ENCODE peak calls at places on chromosomes 1 and 21, in five cellular contexts. H is left ventricle myocardium inferior, V is psoas muscle, S is sigmoid colon, N is stomach. T is an unnamed sample.

GRCh38 chr1:180380259-180381183 is 121.9 kb downstream of the ACBD6 start:
- DNase-seq in V (no peak), H (no peak), S (no peak), N (no peak), T (no peak)

GRCh38 chr1:208252126-208252853 is 8.1 kb upstream of the PLXNA2 start:
- DNase-seq in H (no peak), S (no peak), V (no peak), N (no peak), T (no peak)

GRCh38 chr1:169928438-169929209 is 34.9 kb upstream of the SCYL3 start:
- DNase-seq in N (no peak), S (no peak), V (no peak), H (no peak), T (peak; percentile 45)

GRCh38 chr21:40618216-40618615 is 228.7 kb downstream of the DSCAM start:
- DNase-seq in S (no peak), N (no peak), V (no peak), H (no peak), T (no peak)

GRCh38 chr21:16573581-16573980 is 843.8 kb downstream of the USP25 start:
- DNase-seq in S (no peak), H (no peak), V (no peak), N (no peak), T (no peak)

GRCh38 chr1:58933599-58933926 is 149.7 kb upstream of the JUN start:
- DNase-seq in H (no peak), S (no peak), N (no peak), V (no peak), T (no peak)

GRCh38 chr1:152026895-152027294 is 9.9 kb downstream of the S100A11 start:
- DNase-seq in S (no peak), N (no peak), V (no peak), H (no peak), T (no peak)

GRCh38 chr1:181023265-181024057 is 791 bp upstream of the STX6 start:
- DNase-seq in S (no peak), H (no peak), N (no peak), V (no peak), T (no peak)

GRCh38 chr1:19351858-19352257 is 39.7 kb downstream of the SLC66A1 start:
- DNase-seq in S (peak; percentile 83), H (no peak), N (no peak), V (peak; percentile 74), T (no peak)

GRCh38 chr1:202047977-202048376 is 37.6 kb downstream of the ELF3 start:
- DNase-seq in H (no peak), S (no peak), N (peak; percentile 51), V (no peak), T (no peak)

GRCh38 chr1:162859210-162859609 is 1.8 kb downstream of the CCDC190 start:
- DNase-seq in V (no peak), S (no peak), N (no peak), H (no peak), T (no peak)

GRCh38 chr1:155989992-155990325 is 11.6 kb upstream of the ARHGEF2 start:
- DNase-seq in N (no peak), H (no peak), V (no peak), S (no peak), T (no peak)

GRCh38 chr1:41918450-41919043 is at the start of gene HIVEP3:
- DNase-seq in V (no peak), S (no peak), N (no peak), H (no peak), T (no peak)

GRCh38 chr1:43994794-43995790 is 3.7 kb downstream of the CCDC24 start:
- DNase-seq in S (no peak), V (no peak), N (no peak), H (no peak), T (no peak)

GRCh38 chr1:153963850-153964331 is 554 bp upstream of the SLC39A1 start:
- DNase-seq in N (peak; percentile 65), V (peak; percentile 55), H (peak; percentile 42), S (peak; percentile 82), T (no peak)

GRCh38 chr1:110393286-110393685 is 2.5 kb upstream of the SLC16A4 start:
- DNase-seq in V (no peak), H (no peak), S (no peak), N (no peak), T (no peak)

GRCh38 chr1:150609726-150610125 is 19.7 kb downstream of the ENSA start:
- DNase-seq in N (no peak), V (no peak), S (no peak), H (no peak), T (no peak)

GRCh38 chr1:2804628-2805351 is 3.3 kb upstream of the TTC34 start:
- DNase-seq in H (no peak), N (no peak), V (peak; percentile 45), S (peak; percentile 52), T (no peak)

GRCh38 chr1:51308636-51309035 is 21.7 kb downstream of the TTC39A start:
- DNase-seq in N (no peak), S (peak; percentile 34), V (no peak), H (no peak), T (no peak)

GRCh38 chr1:85495556-85495955 is 30.6 kb upstream of the DDAH1 start:
- DNase-seq in H (no peak), S (no peak), V (peak; percentile 49), N (peak; percentile 40), T (no peak)

GRCh38 chr1:185363205-185363604 is 46.2 kb upstream of the IVNS1ABP start:
- DNase-seq in V (no peak), S (no peak), N (no peak), H (no peak), T (no peak)

GRCh38 chr1:89581859-89582258 is 51.1 kb upstream of the LRRC8C start:
- DNase-seq in H (no peak), V (no peak), N (no peak), S (no peak), T (no peak)

GRCh38 chr1:3402258-3403010 is 52.0 kb upstream of the ARHGEF16 start:
- DNase-seq in H (no peak), S (no peak), V (no peak), N (no peak), T (no peak)

DNA sequence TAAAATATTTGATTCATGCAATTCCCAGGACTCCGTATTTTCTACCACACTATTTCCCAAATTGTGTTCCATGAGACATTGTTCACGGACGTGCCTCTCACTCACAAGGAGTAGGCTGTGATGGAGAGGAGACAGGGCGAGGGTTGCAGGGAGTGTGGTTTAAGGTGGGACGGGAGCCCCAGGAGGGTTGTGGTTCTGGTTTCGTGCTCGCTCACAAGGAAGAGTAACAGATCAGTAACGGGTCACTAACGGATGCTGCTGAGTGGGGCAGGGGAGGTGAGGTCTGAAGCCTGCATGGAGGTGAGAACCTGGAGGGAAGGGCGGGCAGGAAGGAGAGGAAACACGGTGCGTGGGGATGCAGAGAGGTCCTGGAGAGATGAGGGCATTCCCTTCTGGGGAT is 28.8 kb downstream of the TFF3 start:
- DNase-seq in H (no peak), V (no peak), N (no peak), S (no peak), T (no peak)
- H3K36me3 ChIP-seq in H (peaks cover 87% of the 10 kb centered on the region), V (no peaks in the 10 kb centered on the region), N (peaks cover 91% of the 10 kb centered on the region), S (peaks cover 9% of the 10 kb centered on the region), T (peaks cover 40% of the 10 kb centered on the region)

GRCh38 chr1:166840309-166841302 is 1.3 kb downstream of the POGK start:
- DNase-seq in H (no peak), V (no peak), S (no peak), N (peak; percentile 67), T (no peak)
- H3K27ac ChIP-seq in H (peak overlapping the region; percentile 96), V (peak overlapping the region; percentile 97), S (peak overlapping the region; percentile 92), N (peak overlapping the region; percentile 94), T (peak overlapping the region; percentile 56)

DNA sequence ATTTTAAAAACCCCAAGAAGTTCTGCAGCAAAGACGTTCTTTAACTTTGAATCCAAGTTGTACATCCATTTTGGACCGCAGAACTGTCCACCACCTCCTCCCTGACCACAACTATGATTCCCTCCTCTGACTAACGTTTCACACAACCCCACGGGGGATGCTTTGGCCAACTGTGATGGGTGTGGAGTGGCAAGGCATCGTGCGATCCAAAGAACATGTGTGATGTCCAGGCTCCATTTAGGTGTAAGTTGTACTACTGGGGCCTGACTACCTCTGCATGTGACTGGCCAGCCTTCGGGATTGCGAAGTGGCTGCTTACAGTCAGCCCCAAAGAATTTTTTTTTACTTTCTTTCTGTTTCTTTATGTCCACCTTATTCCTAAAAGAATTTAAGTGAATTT is 6.7 kb downstream of the KCNJ15 start:
- DNase-seq in H (no peak), V (no peak), S (no peak), N (no peak), T (no peak)
- H3K4me3 ChIP-seq in H (no peak overlapping the region), V (no peak overlapping the region), S (no peak overlapping the region), N (no peak overlapping the region), T (no peak overlapping the region)

DNA sequence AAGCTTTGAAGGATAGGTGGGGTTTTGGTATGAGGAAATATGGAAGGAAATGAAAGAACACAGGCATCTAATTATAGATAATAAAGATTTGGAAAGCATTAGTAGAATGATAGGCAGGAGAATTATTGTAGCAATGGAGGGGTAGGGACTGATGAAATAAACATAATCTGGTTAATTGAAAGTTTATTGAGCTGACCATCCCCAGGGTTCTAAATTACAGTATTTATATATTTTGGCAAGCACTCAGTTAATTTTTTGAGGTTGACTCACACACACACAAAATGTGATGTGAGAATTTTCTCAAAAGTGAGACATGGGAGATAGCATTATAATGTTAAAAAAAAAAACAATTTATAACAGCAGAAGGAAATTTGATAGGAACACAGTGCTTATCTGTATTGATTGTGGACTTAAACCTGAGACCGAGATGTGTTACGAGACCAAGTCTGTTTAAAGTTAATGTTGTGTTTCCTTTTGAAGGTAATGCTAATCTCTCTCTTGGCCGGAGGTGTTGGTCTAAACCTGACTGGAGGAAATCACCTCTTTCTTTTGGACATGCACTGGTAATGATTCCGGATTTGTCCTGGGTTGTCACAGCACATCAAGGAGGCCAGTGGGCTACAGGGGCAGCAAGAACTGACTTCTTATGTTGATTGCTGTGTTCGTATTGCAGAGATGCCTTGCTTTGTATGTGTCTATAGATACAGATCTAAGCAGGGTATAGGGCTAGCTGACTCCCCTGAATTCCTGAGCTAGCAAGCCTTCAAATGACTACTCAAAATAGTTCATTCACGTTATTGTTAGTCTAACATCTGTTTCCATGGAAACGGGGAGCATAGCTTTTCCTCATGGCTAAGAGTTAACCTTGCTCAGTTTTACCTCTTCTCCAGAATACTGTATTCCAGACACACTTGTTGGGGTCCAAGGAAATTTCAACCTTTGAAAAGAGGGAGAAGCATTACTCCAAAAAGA is 24.4 kb downstream of the TRIM45 start:
- DNase-seq in S (no peak), H (no peak), V (no peak), N (no peak), T (no peak)
- H3K36me3 ChIP-seq in S (no peaks in the 10 kb centered on the region), H (no peaks in the 10 kb centered on the region), V (no peaks in the 10 kb centered on the region), N (peaks cover 41% of the 10 kb centered on the region), T (peaks cover 21% of the 10 kb centered on the region)

GRCh38 chr1:61779231-61779630 is 37.0 kb downstream of the PATJ start:
- DNase-seq in N (no peak), S (no peak), V (no peak), H (no peak), T (no peak)

GRCh38 chr1:61781151-61781550 is 38.9 kb downstream of the PATJ start:
- DNase-seq in H (no peak), N (no peak), V (no peak), S (no peak), T (no peak)

DNA sequence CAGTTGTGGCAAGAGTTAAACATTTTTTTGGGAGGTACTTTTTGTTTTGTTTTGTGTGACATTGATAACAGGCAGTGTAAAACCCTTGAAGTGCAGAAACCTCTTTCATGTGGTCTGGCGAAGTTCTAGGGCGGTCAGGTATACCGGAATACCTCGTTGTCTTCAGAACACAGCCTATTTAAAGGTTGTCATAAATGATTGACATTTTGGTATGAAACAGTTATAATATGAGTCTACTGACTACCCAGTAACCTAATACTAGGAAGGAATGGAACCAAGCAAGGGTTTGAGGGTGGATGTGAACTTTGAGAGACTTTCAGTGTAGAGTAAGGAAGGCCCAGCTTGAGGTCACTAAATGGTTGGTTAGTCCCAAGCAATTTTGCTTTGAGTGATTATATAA is 40.5 kb downstream of the PATJ start:
- DNase-seq in H (no peak), N (no peak), V (no peak), S (no peak), T (peak; percentile 86)
- H3K27ac ChIP-seq in H (no peak overlapping the region), N (no peak overlapping the region), V (no peak overlapping the region), S (no peak overlapping the region), T (peak overlapping the region; percentile 34)

T was measured in CD4-positive, alpha-beta memory T cell.